ENCODE peak calls at places on chromosomes 12 and 14, in nine cellular contexts. F is stimulated activated CD8-positive, alpha-beta memory T cell treated with anti-CD3 and anti-CD28 coated beads, Interleukin-7, amount 100 ng/mL, for 4 hours; W is amygdala; J is endothelial cell; Q is NCI-H748 treated with DMSO at 0.1 percent for 48 hours; T is NCI-H1048; A is epithelial cell of esophagus; C is GM04504; G is mucosa of gallbladder. H is an unnamed sample.

GRCh38 chr14:99517643-99518381 is 36.6 kb downstream of the CCNK start:
- DNase-seq in F (no peak), W (no peak), J (no peak), Q (no peak), T (no peak), A (no peak), C (no peak), G (no peak), H (no peak)

GRCh38 chr12:112828534-112828933 is 37.0 kb downstream of the RPH3A start:
- DNase-seq in F (no peak), W (no peak), J (no peak), Q (no peak), T (no peak), A (no peak), C (no peak), G (no peak), H (no peak)

GRCh38 chr14:73153272-73153671 is 17.0 kb downstream of the PSEN1 start:
- DNase-seq in F (no peak), W (no peak), J (no peak), Q (no peak), T (no peak), A (no peak), C (no peak), G (no peak), H (no peak)

GRCh38 chr14:89621009-89621421 is 204.0 kb upstream of the FOXN3 start:
- DNase-seq in F (peak), W (no peak), J (no peak), Q (no peak), T (no peak), A (no peak), C (no peak), G (no peak), H (no peak)

GRCh38 chr14:36666416-36667206 is 5.0 kb downstream of the PAX9 start:
- DNase-seq in F (no peak), W (no peak), J (peak), Q (no peak), T (no peak), A (no peak), C (no peak), G (no peak), H (no peak)

GRCh38 chr14:76514599-76514998 is 138.7 kb downstream of the ESRRB start:
- DNase-seq in F (no peak), W (no peak), J (no peak), Q (no peak), T (no peak), A (peak), C (peak), G (no peak), H (no peak)

GRCh38 chr14:35155962-35156361 is 33.6 kb downstream of the PRORP start:
- DNase-seq in F (no peak), W (no peak), J (no peak), Q (no peak), T (no peak), A (peak), C (no peak), G (no peak), H (no peak)

GRCh38 chr12:11822071-11822818 is 172.8 kb downstream of the ETV6 start:
- DNase-seq in F (no peak), W (no peak), J (no peak), Q (no peak), T (no peak), A (peak), C (no peak), G (no peak), H (no peak)

GRCh38 chr12:77384941-77385340 is 319.6 kb upstream of the E2F7 start:
- DNase-seq in F (no peak), W (no peak), J (no peak), Q (no peak), T (no peak), A (no peak), C (no peak), G (no peak), H (no peak)

GRCh38 chr12:41220931-41221330 is 32.8 kb downstream of the PDZRN4 start:
- DNase-seq in F (no peak), W (no peak), J (no peak), Q (no peak), T (no peak), A (no peak), C (no peak), G (no peak), H (no peak)

GRCh38 chr14:36293824-36294223 is 26.6 kb downstream of the MBIP start:
- DNase-seq in F (no peak), W (no peak), J (no peak), Q (no peak), T (no peak), A (peak), C (peak), G (no peak), H (no peak)

GRCh38 chr14:100308112-100308792 is 2.0 kb upstream of the SLC25A29 start:
- DNase-seq in F (no peak), W (no peak), J (no peak), Q (no peak), T (no peak), A (peak), C (no peak), G (no peak), H (no peak)

GRCh38 chr14:22837750-22838538 is 1.6 kb downstream of the MMP14 start:
- DNase-seq in F (no peak), W (no peak), J (no peak), Q (no peak), T (no peak), A (peak), C (no peak), G (no peak), H (no peak)

GRCh38 chr12:131775124-131775903 is 52.9 kb upstream of the MMP17 start:
- DNase-seq in F (no peak), W (no peak), J (no peak), Q (no peak), T (no peak), A (peak), C (no peak), G (no peak), H (no peak)

GRCh38 chr12:19764408-19764807 is 325.1 kb downstream of the AEBP2 start:
- DNase-seq in F (no peak), W (no peak), J (no peak), Q (no peak), T (no peak), A (no peak), C (no peak), G (no peak), H (no peak)

GRCh38 chr14:56154321-56154720 is 36.1 kb downstream of the PELI2 start:
- DNase-seq in F (no peak), W (no peak), J (no peak), Q (no peak), T (no peak), A (no peak), C (no peak), G (no peak), H (no peak)

GRCh38 chr12:50351120-50352043 is 45.0 kb downstream of the FAM186A start:
- DNase-seq in F (no peak), W (no peak), J (no peak), Q (no peak), T (no peak), A (no peak), C (no peak), G (peak), H (no peak)

GRCh38 chr14:103686831-103687485 is 28.3 kb downstream of the XRCC3 start:
- DNase-seq in F (no peak), W (no peak), J (no peak), Q (no peak), T (no peak), A (no peak), C (no peak), G (no peak), H (no peak)

GRCh38 chr12:59182191-59182590 is 261.9 kb upstream of the LRIG3 start:
- DNase-seq in F (no peak), W (no peak), J (no peak), Q (no peak), T (no peak), A (peak), C (no peak), G (no peak), H (no peak)

GRCh38 chr12:85833558-85833957 is 2.7 kb downstream of the RASSF9 start:
- DNase-seq in F (no peak), W (no peak), J (no peak), Q (no peak), T (no peak), A (no peak), C (no peak), G (no peak), H (no peak)

GRCh38 chr12:30010071-30011052 is 226.6 kb upstream of the TMTC1 start:
- DNase-seq in F (no peak), W (no peak), J (no peak), Q (no peak), T (no peak), A (no peak), C (no peak), G (no peak), H (no peak)

GRCh38 chr14:104938436-104938835 is 13.8 kb downstream of the PLD4 start:
- DNase-seq in F (no peak), W (no peak), J (no peak), Q (no peak), T (no peak), A (no peak), C (no peak), G (no peak), H (no peak)

GRCh38 chr14:44530482-44530881 is 23.4 kb upstream of the FSCB start:
- DNase-seq in F (no peak), W (no peak), J (no peak), Q (no peak), T (no peak), A (no peak), C (no peak), G (no peak), H (no peak)

GRCh38 chr14:29637406-29637805 is 290.2 kb downstream of the PRKD1 start:
- DNase-seq in F (no peak), W (no peak), J (no peak), Q (no peak), T (no peak), A (no peak), C (peak), G (peak), H (peak)

GRCh38 chr12:118190266-118190665 is 54.3 kb downstream of the PEBP1 start:
- DNase-seq in F (no peak), W (no peak), J (no peak), Q (peak), T (no peak), A (peak), C (no peak), G (no peak), H (no peak)

GRCh38 chr12:121442028-121442948 is 42.4 kb downstream of the RNF34 start:
- DNase-seq in F (no peak), W (no peak), J (no peak), Q (no peak), T (no peak), A (no peak), C (no peak), G (no peak), H (no peak)

GRCh38 chr14:61651355-61651754 is 44.0 kb upstream of the HIF1A start:
- DNase-seq in F (no peak), W (no peak), J (no peak), Q (no peak), T (no peak), A (no peak), C (no peak), G (no peak), H (no peak)

GRCh38 chr14:25431211-25432076 is 381.5 kb upstream of the STXBP6 start:
- DNase-seq in F (no peak), W (no peak), J (peak), Q (peak), T (peak), A (peak), C (no peak), G (peak), H (no peak)

GRCh38 chr14:31294736-31295398 is 87.3 kb upstream of the HECTD1 start:
- DNase-seq in F (no peak), W (no peak), J (no peak), Q (no peak), T (no peak), A (no peak), C (no peak), G (no peak), H (no peak)

GRCh38 chr12:112466011-112466422 is 47.3 kb downstream of the PTPN11 start:
- DNase-seq in F (no peak), W (no peak), J (no peak), Q (no peak), T (no peak), A (no peak), C (no peak), G (no peak), H (peak)

GRCh38 chr14:99800781-99801180 is 7.6 kb downstream of the EML1 start:
- DNase-seq in F (no peak), W (no peak), J (no peak), Q (no peak), T (no peak), A (no peak), C (no peak), G (no peak), H (no peak)

GRCh38 chr12:125331342-125332052 is 266.3 kb downstream of the AACS start:
- DNase-seq in F (no peak), W (no peak), J (no peak), Q (no peak), T (no peak), A (no peak), C (no peak), G (no peak), H (no peak)

GRCh38 chr14:24094839-24095195 is 706 bp downstream of the PCK2 start:
- DNase-seq in F (no peak), W (no peak), J (peak), Q (no peak), T (no peak), A (no peak), C (no peak), G (no peak), H (no peak)

GRCh38 chr14:100537701-100538565 is 49.3 kb downstream of the BEGAIN start:
- DNase-seq in F (no peak), W (peak), J (no peak), Q (no peak), T (no peak), A (no peak), C (no peak), G (no peak), H (no peak)

GRCh38 chr14:102817942-102818940 is 41.0 kb downstream of the TRAF3 start:
- DNase-seq in F (no peak), W (no peak), J (no peak), Q (no peak), T (no peak), A (peak), C (no peak), G (no peak), H (no peak)

GRCh38 chr12:104137175-104137901 is 672 bp downstream of the NFYB start:
- DNase-seq in F (no peak), W (no peak), J (peak), Q (peak), T (no peak), A (peak), C (no peak), G (peak), H (peak)

GRCh38 chr12:46450279-46450748 is 77.7 kb upstream of the SLC38A2 start:
- DNase-seq in F (no peak), W (no peak), J (no peak), Q (no peak), T (no peak), A (peak), C (no peak), G (peak), H (no peak)

GRCh38 chr14:75979641-75980422 is 2.0 kb downstream of the TGFB3 start:
- DNase-seq in F (no peak), W (no peak), J (no peak), Q (no peak), T (no peak), A (no peak), C (no peak), G (peak), H (no peak)

GRCh38 chr12:65646127-65646643 is 178.1 kb upstream of the HMGA2 start:
- DNase-seq in F (no peak), W (no peak), J (no peak), Q (no peak), T (no peak), A (no peak), C (no peak), G (no peak), H (no peak)

H was measured in NCI-H774.